ENCODE peak calls at places on chromosomes 1 and 21, in seven cellular contexts. C, H, U, D, X, L and M are unnamed samples.

GRCh38 chr21:44934797-44935532 is 4.9 kb upstream of the SLX9 start:
- DNase-seq in C (no peak), H (no peak), U (no peak), D (no peak), X (no peak), L (no peak), M (no peak)

GRCh38 chr1:3066826-3067225 is 2.2 kb upstream of the PRDM16 start:
- DNase-seq in C (no peak), H (no peak), U (no peak), D (no peak), X (no peak), L (no peak), M (no peak)

GRCh38 chr21:15804247-15804985 is 74.6 kb downstream of the USP25 start:
- DNase-seq in C (no peak), H (no peak), U (no peak), D (no peak), X (no peak), L (no peak), M (peak)

GRCh38 chr1:209607795-209608178 is 24.3 kb downstream of the CAMK1G start:
- DNase-seq in C (no peak), H (no peak), U (no peak), D (no peak), X (no peak), L (no peak), M (no peak)

GRCh38 chr1:10451286-10451685 is 1.5 kb downstream of the CORT start:
- DNase-seq in C (no peak), H (no peak), U (no peak), D (no peak), X (no peak), L (peak), M (peak)

GRCh38 chr1:151689494-151689893 is 27.1 kb downstream of the CELF3 start:
- DNase-seq in C (no peak), H (no peak), U (no peak), D (no peak), X (no peak), L (no peak), M (no peak)

GRCh38 chr1:229258031-229258850 is 12.7 kb upstream of the RAB4A start:
- DNase-seq in C (peak), H (peak), U (peak), D (peak), X (no peak), L (peak), M (peak)

GRCh38 chr1:233909195-233909594 is 4.7 kb downstream of the SLC35F3 start:
- DNase-seq in C (no peak), H (no peak), U (peak), D (no peak), X (no peak), L (no peak), M (no peak)

GRCh38 chr1:219373616-219373935 is 199.9 kb downstream of the LYPLAL1 start:
- DNase-seq in C (no peak), H (no peak), U (no peak), D (no peak), X (no peak), L (no peak), M (no peak)

GRCh38 chr1:244099258-244099930 is 48.3 kb downstream of the ZBTB18 start:
- DNase-seq in C (no peak), H (no peak), U (no peak), D (no peak), X (no peak), L (no peak), M (no peak)

GRCh38 chr1:175287377-175287776 is 94.8 kb upstream of the KIAA0040 start:
- DNase-seq in C (no peak), H (no peak), U (no peak), D (no peak), X (no peak), L (no peak), M (no peak)

GRCh38 chr1:37763791-37764741 is 854 bp downstream of the EPHA10 start:
- DNase-seq in C (peak), H (peak), U (no peak), D (peak), X (no peak), L (peak), M (peak)
- H4K8ac ChIP-seq in C (no peak), H (no peak), U (no peak), D (no peak), X (no peak), L (no peak), M (no peak)

DNA sequence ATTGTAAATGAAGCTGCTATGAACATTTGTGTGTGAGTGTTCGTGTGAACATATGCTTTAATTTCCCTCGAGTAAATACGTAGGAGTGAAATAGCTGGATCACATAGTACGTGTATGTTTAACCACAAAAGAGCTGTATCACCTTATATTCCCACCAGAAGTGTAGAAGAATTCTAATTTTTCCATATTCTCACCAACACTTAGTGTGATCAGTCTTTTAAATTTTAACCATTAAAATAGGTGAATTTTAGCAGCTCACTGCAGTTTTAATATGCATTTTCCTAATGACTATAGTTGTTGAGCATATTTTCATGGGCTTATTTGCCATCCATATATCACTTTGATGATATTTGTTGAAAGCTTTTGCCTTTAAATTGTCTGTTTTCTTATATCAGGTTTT is 741.2 kb downstream of the PTPRU start:
- DNase-seq in C (no peak), H (no peak), U (no peak), D (no peak), X (no peak), L (no peak), M (no peak)
- H4K8ac ChIP-seq in C (no peak), H (no peak), U (no peak), D (no peak), X (no peak), L (no peak), M (no peak)

GRCh38 chr21:41914965-41915364 is 35.8 kb upstream of the PRDM15 start:
- DNase-seq in C (no peak), H (no peak), U (no peak), D (no peak), X (no peak), L (no peak), M (no peak)

GRCh38 chr21:41913230-41913629 is 34.1 kb upstream of the PRDM15 start:
- DNase-seq in C (no peak), H (no peak), U (no peak), D (no peak), X (no peak), L (no peak), M (no peak)

GRCh38 chr21:41916888-41917433 is 36.9 kb downstream of the C2CD2 start:
- DNase-seq in C (no peak), H (no peak), U (no peak), D (no peak), X (no peak), L (no peak), M (no peak)

GRCh38 chr21:41917531-41917930 is 36.3 kb downstream of the C2CD2 start:
- DNase-seq in C (no peak), H (no peak), U (no peak), D (no peak), X (no peak), L (no peak), M (no peak)

GRCh38 chr21:41914358-41914757 is 35.2 kb upstream of the PRDM15 start:
- DNase-seq in C (no peak), H (no peak), U (no peak), D (no peak), X (no peak), L (no peak), M (no peak)
- H4K8ac ChIP-seq in C (no peak), H (no peak), U (no peak), D (no peak), X (no peak), L (no peak), M (no peak)

GRCh38 chr1:231701306-231701705 is 74.7 kb downstream of the DISC1 start:
- DNase-seq in C (no peak), H (no peak), U (no peak), D (no peak), X (no peak), L (no peak), M (no peak)
- H4K8ac ChIP-seq in C (no peak), H (no peak), U (no peak), D (no peak), X (no peak), L (no peak), M (no peak)

GRCh38 chr1:228081144-228081543 is 1.4 kb upstream of the ARF1 start:
- DNase-seq in C (no peak), H (no peak), U (no peak), D (no peak), X (no peak), L (no peak), M (no peak)
- H4K8ac ChIP-seq in C (no peak), H (no peak), U (no peak), D (no peak), X (no peak), L (no peak), M (no peak)

DNA sequence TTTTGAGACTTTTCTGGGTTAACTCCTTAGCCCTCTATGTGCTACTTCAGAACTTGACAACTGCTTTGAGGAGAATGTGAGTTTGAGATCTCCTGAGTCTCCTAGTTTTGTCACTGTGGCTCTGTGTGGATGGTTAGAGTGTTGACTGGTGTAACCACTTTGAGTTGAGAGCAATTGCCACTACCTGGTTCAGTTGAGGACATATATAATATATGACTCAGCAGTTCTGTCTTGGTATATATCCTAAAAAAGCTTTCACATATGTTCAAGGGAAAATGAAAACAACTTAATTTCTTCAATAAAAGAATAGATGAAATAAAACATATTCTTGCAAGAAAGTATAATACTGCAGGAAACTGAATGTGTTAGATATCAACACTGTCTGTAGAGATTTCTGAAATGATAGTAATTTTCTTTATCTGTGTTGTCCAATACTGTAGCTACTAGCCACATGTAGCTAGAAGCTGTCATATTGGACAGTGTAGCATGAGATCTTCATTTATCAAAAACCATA is 96.7 kb upstream of the QSOX1 start:
- DNase-seq in C (peak), H (no peak), U (no peak), D (no peak), X (no peak), L (no peak), M (peak)
- H4K8ac ChIP-seq in C (no peak), H (no peak), U (no peak), D (no peak), X (no peak), L (no peak), M (no peak)

GRCh38 chr1:28521502-28522164 is 15.8 kb downstream of the RCC1 start:
- DNase-seq in C (no peak), H (no peak), U (no peak), D (no peak), X (no peak), L (no peak), M (no peak)
- H4K8ac ChIP-seq in C (no peak), H (no peak), U (peak), D (no peak), X (no peak), L (no peak), M (no peak)